ENCODE peak calls at places on chromosomes 4 and X, in nine cellular contexts. I, T, H, M, V, K, G, Y and D are unnamed samples.
A peak's percentile ranks its signal among the peaks of the same experiment; 100 is the strongest.

GRCh38 chrX:69014200-69014599 is 151.1 kb downstream of the PJA1 start:
- DNase-seq in I (no peak), T (no peak), H (no peak), M (no peak), V (no peak), K (no peak), G (no peak), Y (no peak), D (no peak)

GRCh38 chr4:107689912-107690587 is 30.0 kb downstream of the PAPSS1 start:
- DNase-seq in I (no peak), T (no peak), H (peak; percentile 60), M (no peak), V (no peak), K (no peak), G (no peak), Y (no peak), D (no peak)

GRCh38 chr4:149785686-149786431 is 29.8 kb downstream of the IQCM start:
- DNase-seq in I (no peak), T (no peak), H (no peak), M (no peak), V (no peak), K (no peak), G (no peak), Y (peak; percentile 36), D (no peak)

GRCh38 chr4:89784686-89785227 is 52.2 kb downstream of the SNCA start:
- DNase-seq in I (no peak), T (no peak), H (no peak), M (no peak), V (no peak), K (no peak), G (no peak), Y (no peak), D (no peak)

GRCh38 chr4:116122131-116122530 is 963.2 kb downstream of the TRAM1L1 start:
- DNase-seq in I (no peak), T (no peak), H (no peak), M (no peak), V (no peak), K (no peak), G (no peak), Y (no peak), D (no peak)

GRCh38 chr4:76691767-76692689 is 205.9 kb downstream of the SOWAHB start:
- DNase-seq in I (no peak), T (no peak), H (no peak), M (no peak), V (no peak), K (no peak), G (no peak), Y (no peak), D (no peak)

GRCh38 chrX:138986866-138987265 is 275.3 kb upstream of the FGF13 start:
- DNase-seq in I (no peak), T (no peak), H (no peak), M (no peak), V (no peak), K (no peak), G (no peak), Y (no peak), D (no peak)

GRCh38 chrX:134930501-134930900 is 60.3 kb upstream of the SMIM10 start:
- DNase-seq in I (no peak), T (no peak), H (no peak), M (no peak), V (no peak), K (no peak), G (no peak), Y (no peak), D (no peak)

GRCh38 chrX:139299309-139299708 is 231.2 kb upstream of the F9 start:
- DNase-seq in I (no peak), T (no peak), H (no peak), M (no peak), V (no peak), K (no peak), G (no peak), Y (no peak), D (no peak)

GRCh38 chr4:71009796-71010588 is 16.5 kb downstream of the DCK start:
- DNase-seq in I (no peak), T (no peak), H (peak; percentile 39), M (no peak), V (no peak), K (peak; percentile 62), G (no peak), Y (no peak), D (no peak)

GRCh38 chrX:100316987-100317386 is 93.1 kb downstream of the PCDH19 start:
- DNase-seq in I (peak; percentile 30), T (no peak), H (no peak), M (no peak), V (no peak), K (no peak), G (no peak), Y (no peak), D (no peak)

GRCh38 chrX:54288277-54288676 is 69.6 kb downstream of the WNK3 start:
- DNase-seq in I (no peak), T (no peak), H (no peak), M (no peak), V (no peak), K (no peak), G (no peak), Y (no peak), D (no peak)

GRCh38 chr4:66574145-66574978 is 904.1 kb upstream of the EPHA5 start:
- DNase-seq in I (no peak), T (no peak), H (no peak), M (no peak), V (no peak), K (no peak), G (no peak), Y (no peak), D (no peak)

DNA sequence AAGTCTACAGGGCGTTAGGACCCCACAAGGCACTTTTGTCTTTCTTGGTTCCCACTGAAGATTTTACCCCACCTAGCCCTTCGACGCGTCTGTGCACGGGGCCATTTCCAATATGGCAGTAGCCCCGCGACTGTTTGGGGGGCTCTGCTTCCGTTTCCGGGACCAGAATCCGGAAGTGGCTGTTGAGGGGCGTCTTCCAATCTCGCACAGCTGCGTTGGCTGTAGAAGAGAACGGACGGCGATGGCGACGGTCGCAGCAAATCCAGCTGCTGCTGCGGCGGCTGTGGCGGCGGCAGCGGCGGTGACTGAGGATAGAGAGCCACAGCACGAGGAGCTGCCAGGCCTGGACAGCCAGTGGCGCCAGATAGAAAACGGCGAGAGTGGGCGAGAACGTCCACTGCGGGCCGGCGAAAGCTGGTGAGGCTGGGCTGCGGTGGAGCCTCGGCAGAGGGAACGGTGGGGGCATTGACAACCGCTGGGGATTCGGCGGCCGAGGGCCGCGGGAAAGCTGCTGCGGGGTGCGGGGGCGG is at the start of gene USP11:
- DNase-seq in I (peak; percentile 35), T (peak; percentile 69), H (no peak), M (no peak), V (peak; percentile 30), K (peak; percentile 65), G (peak; percentile 58), Y (no peak), D (no peak)
- TF ChIP-seq POLR2A in I (no peak), T (peak; percentile 82), H (no peak), M (no peak), V (no peak), K (peak; percentile 83), G (no peak), Y (peak; percentile 48), D (peak; percentile 79)

GRCh38 chr4:73422458-73422752 is 13.6 kb upstream of the AFP start:
- DNase-seq in I (no peak), T (no peak), H (no peak), M (no peak), V (no peak), K (no peak), G (no peak), Y (no peak), D (no peak)

GRCh38 chr4:73419106-73420038 is 15.3 kb downstream of the ALB start:
- DNase-seq in I (no peak), T (no peak), H (no peak), M (no peak), V (no peak), K (peak; percentile 26), G (no peak), Y (no peak), D (no peak)

GRCh38 chr4:73418677-73419076 is 14.6 kb downstream of the ALB start:
- DNase-seq in I (no peak), T (no peak), H (no peak), M (no peak), V (no peak), K (no peak), G (no peak), Y (no peak), D (no peak)

GRCh38 chr4:73421708-73422457 is 14.1 kb upstream of the AFP start:
- DNase-seq in I (no peak), T (no peak), H (no peak), M (no peak), V (no peak), K (no peak), G (no peak), Y (no peak), D (no peak)

GRCh38 chr4:73420615-73421014 is 15.4 kb upstream of the AFP start:
- DNase-seq in I (no peak), T (no peak), H (no peak), M (no peak), V (no peak), K (no peak), G (no peak), Y (no peak), D (no peak)
- TF ChIP-seq POLR2A in I (no peak), T (no peak), H (no peak), M (no peak), V (no peak), K (no peak), G (no peak), Y (no peak), D (no peak)

GRCh38 chr4:151104621-151105020 is 5.2 kb downstream of the RPS3A start:
- DNase-seq in I (no peak), T (no peak), H (no peak), M (no peak), V (no peak), K (no peak), G (no peak), Y (no peak), D (no peak)

GRCh38 chr4:151107063-151107462 is 7.6 kb downstream of the RPS3A start:
- DNase-seq in I (no peak), T (no peak), H (no peak), M (no peak), V (no peak), K (no peak), G (no peak), Y (no peak), D (no peak)

GRCh38 chr4:151110236-151110635 is 10.8 kb downstream of the RPS3A start:
- DNase-seq in I (no peak), T (no peak), H (no peak), M (no peak), V (no peak), K (no peak), G (no peak), Y (no peak), D (no peak)

GRCh38 chr4:151103758-151104157 is 4.3 kb downstream of the RPS3A start:
- DNase-seq in I (no peak), T (no peak), H (no peak), M (no peak), V (no peak), K (no peak), G (no peak), Y (no peak), D (no peak)

GRCh38 chr4:151105454-151106032 is 6.1 kb downstream of the RPS3A start:
- DNase-seq in I (no peak), T (no peak), H (no peak), M (no peak), V (no peak), K (peak; percentile 25), G (no peak), Y (no peak), D (no peak)
- TF ChIP-seq POLR2A in I (no peak), T (no peak), H (no peak), M (no peak), V (peak; percentile 51), K (peak; percentile 63), G (no peak), Y (peak; percentile 81), D (peak; percentile 47)

GRCh38 chr4:83083925-83084475 is 30.5 kb downstream of the PLAC8 start:
- DNase-seq in I (no peak), T (no peak), H (no peak), M (no peak), V (no peak), K (peak; percentile 38), G (no peak), Y (no peak), D (no peak)
- TF ChIP-seq POLR2A in I (no peak), T (no peak), H (no peak), M (no peak), V (no peak), K (no peak), G (no peak), Y (no peak), D (no peak)